ENCODE peak calls at places on chromosome 2, in nine cellular contexts. A is PC-3, Y is neural progenitor cell, V is HCT116, H is OCI-LY7, Z is GM23248, F is MM.1S, Q is hepatocyte, B is SK-N-SH. U is an unnamed sample.

GRCh38 chr2:240906141-240906910 is at the start of gene CROCC2:
- DNase-seq in A (no peak), Y (peak), V (no peak), H (no peak), Z (no peak), F (no peak), Q (no peak), B (peak), U (no peak)

GRCh38 chr2:39033980-39034379 is 86.9 kb downstream of the SOS1 start:
- DNase-seq in A (peak), Y (no peak), V (no peak), H (no peak), Z (peak), F (no peak), Q (no peak), B (no peak), U (no peak)

GRCh38 chr2:222284466-222284865 is 14.3 kb downstream of the PAX3 start:
- DNase-seq in A (no peak), Y (no peak), V (no peak), H (no peak), Z (no peak), F (no peak), Q (no peak), B (no peak), U (no peak)

GRCh38 chr2:73986085-73986680 is 1.5 kb downstream of the TET3 start:
- DNase-seq in A (no peak), Y (no peak), V (no peak), H (peak), Z (no peak), F (no peak), Q (no peak), B (no peak), U (no peak)

GRCh38 chr2:202950592-202950991 is 38.5 kb downstream of the CARF start:
- DNase-seq in A (no peak), Y (no peak), V (no peak), H (peak), Z (no peak), F (no peak), Q (no peak), B (no peak), U (no peak)

GRCh38 chr2:12819721-12820120 is 103.0 kb downstream of the TRIB2 start:
- DNase-seq in A (no peak), Y (no peak), V (no peak), H (no peak), Z (peak), F (no peak), Q (no peak), B (no peak), U (no peak)

GRCh38 chr2:240387669-240388358 is 47.6 kb upstream of the GPC1 start:
- DNase-seq in A (peak), Y (no peak), V (peak), H (no peak), Z (peak), F (no peak), Q (peak), B (no peak), U (no peak)

GRCh38 chr2:173427887-173428683 is 73.4 kb downstream of the CDCA7 start:
- DNase-seq in A (peak), Y (no peak), V (no peak), H (no peak), Z (peak), F (no peak), Q (peak), B (no peak), U (no peak)

GRCh38 chr2:227098162-227098515 is 65.9 kb downstream of the COL4A4 start:
- DNase-seq in A (no peak), Y (no peak), V (no peak), H (no peak), Z (no peak), F (no peak), Q (no peak), B (no peak), U (no peak)

DNA sequence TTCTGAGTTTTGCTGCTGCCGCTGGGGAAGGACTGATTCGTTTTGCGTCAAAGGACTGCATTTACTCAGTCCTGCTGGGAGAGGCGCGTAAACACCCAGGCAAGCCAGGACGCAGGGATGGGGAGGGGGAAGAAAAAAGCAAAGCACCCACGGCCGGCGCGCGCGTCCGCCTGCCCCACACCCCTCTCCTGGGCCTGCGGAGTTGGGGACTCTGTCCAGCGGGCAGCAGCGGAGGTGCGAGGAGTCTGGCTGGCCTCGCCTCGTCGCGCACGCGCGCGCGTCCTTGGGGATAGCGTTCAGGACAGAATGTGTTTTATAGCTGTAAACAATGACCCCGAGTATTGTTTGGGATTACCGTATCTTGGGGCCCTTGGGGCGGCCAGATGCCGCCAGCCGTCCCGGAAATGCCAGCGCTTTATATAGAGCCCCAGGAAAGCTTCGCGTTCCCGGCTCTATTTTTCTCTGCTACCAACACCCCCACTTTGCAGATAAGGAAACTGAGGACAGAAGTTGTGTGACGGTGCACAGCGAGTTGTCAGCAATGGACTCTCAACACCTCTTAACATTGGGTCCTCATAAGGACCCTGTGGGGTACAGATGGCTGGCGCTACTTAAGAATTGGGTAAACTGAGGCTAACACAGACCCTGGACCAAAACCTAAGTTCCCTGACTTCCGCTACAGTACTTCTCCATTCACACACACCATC is 1.6 kb upstream of the FOSL2 start:
- DNase-seq in A (peak), Y (peak), V (no peak), H (peak), Z (peak), F (peak), Q (peak), B (peak), U (peak)
- TF ChIP-seq EZH2phosphoT487 in A (no peak), Y (no peak), V (no peak), H (no peak), Z (no peak), F (no peak), Q (no peak), B (no peak), U (no peak)

GRCh38 chr2:237931205-237931721 is 35.6 kb upstream of the UBE2F start:
- DNase-seq in A (no peak), Y (no peak), V (no peak), H (no peak), Z (peak), F (no peak), Q (no peak), B (no peak), U (no peak)
- TF ChIP-seq EZH2phosphoT487 in A (no peak), Y (no peak), V (no peak), H (no peak), Z (no peak), F (no peak), Q (no peak), B (no peak), U (no peak)

DNA sequence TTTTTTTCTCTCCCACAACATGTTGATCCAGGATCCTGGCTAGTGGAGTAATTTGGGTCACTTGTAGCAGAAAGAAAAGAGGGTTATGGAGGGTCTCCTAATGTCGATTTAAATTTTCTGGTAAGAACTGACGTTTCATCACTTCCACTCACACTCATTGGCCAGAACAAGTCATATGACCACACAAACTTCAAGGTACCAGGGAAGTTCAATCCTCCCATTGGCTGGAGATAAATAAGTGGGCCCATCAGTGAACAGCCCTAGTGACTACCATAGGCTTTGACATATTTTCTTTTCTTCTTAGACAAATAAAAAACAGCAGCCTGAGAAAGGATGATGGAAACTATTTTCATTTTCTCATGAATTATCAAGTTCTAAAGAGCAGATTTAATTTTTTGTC is 8.3 kb upstream of the TMEM131 start:
- DNase-seq in A (no peak), Y (no peak), V (no peak), H (no peak), Z (no peak), F (no peak), Q (no peak), B (no peak), U (no peak)
- TF ChIP-seq EZH2phosphoT487 in A (no peak), Y (no peak), V (no peak), H (no peak), Z (no peak), F (no peak), Q (no peak), B (no peak), U (no peak)

DNA sequence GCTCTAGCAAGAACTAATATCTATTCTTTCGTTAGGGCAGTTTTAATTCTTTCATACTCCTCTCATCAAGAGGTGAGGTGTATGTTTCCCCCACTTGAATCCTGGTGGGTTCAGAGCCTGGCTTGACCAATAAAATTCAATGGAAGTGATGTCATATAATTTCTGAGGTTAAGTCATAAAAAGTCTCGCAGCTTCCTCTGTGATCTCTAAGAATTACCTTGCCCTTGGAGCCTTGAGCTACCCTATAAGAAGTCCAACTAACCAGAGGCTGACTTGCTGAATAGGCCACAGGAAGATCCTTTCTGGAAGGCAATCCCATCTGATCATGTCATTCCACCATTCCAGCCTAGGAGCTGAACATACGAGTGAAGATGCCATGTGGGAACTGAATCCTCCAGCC is 26.1 kb upstream of the INO80D start:
- DNase-seq in A (no peak), Y (no peak), V (no peak), H (no peak), Z (peak), F (no peak), Q (no peak), B (no peak), U (no peak)
- TF ChIP-seq EZH2phosphoT487 in A (no peak), Y (no peak), V (no peak), H (no peak), Z (no peak), F (no peak), Q (no peak), B (no peak), U (no peak)

DNA sequence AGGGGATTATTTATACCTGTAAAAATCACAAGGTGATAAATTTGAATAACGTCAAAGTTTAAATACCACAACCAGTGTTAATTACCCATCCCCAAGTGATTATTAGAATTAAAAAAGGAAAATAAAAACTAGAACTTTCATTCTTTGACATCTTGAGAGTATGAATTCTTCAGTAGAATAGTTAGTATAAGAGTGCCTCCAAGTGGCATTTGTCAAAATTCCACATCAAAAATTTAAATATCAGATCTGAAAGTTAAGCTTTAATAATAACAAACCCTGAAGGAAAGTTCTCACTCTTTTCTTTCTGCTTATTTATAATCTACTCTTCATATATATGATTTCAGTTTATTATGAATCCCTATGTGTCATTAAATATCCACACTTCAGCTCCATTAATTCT is 273.7 kb upstream of the KYNU start:
- DNase-seq in A (peak), Y (no peak), V (no peak), H (no peak), Z (peak), F (no peak), Q (no peak), B (no peak), U (no peak)
- TF ChIP-seq EZH2phosphoT487 in A (no peak), Y (no peak), V (no peak), H (no peak), Z (no peak), F (no peak), Q (no peak), B (no peak), U (no peak)

DNA sequence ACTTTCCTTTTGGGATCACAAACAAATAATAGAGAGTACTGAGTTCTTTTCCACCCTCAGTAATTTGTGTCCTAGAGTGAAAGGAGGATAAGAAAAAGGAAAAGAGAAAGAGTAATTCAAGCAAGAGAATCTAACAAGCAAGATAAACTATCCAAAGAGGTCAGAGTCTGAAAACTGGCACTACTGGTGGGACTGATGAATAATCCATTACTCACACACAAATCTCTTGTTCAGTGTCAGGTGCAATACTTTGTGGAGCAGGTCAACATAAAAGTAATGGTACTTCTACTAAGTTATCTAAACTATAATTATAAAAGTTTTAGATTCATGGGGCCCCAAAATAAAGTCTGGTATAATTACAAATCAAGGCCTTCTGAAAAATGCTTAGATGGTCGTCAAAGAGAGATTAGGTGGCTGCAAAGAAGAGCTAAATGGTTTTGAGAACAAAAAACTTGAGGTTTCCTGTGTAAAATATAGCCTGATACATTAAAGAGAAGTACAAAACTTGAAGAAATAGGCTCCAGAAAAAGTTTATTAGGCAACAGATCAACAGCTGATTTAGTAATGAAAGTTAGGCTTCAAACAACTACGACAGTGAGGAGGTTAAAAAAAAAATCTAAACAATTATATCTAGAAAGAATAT is 109.5 kb downstream of the BAZ2B start:
- DNase-seq in A (peak), Y (no peak), V (peak), H (no peak), Z (peak), F (peak), Q (peak), B (no peak), U (no peak)
- TF ChIP-seq EZH2phosphoT487 in A (no peak), Y (no peak), V (no peak), H (no peak), Z (no peak), F (no peak), Q (no peak), B (no peak), U (no peak)

U was measured in GM23338.